ENCODE peak calls at places on chromosomes 13 and 19, in six cellular contexts. R, Z, T, S, P and B are unnamed samples.

GRCh38 chr13:48216204-48216711 is 16.7 kb upstream of the ITM2B start:
- DNase-seq in R (no peak), Z (no peak), T (no peak), S (no peak), P (no peak), B (no peak)

GRCh38 chr13:94431987-94432386 is 47.5 kb downstream of the DCT start:
- DNase-seq in R (no peak), Z (no peak), T (no peak), S (no peak), P (no peak), B (no peak)

GRCh38 chr19:57888494-57889231 is at the start of gene ZNF814:
- DNase-seq in R (peak), Z (peak), T (peak), S (peak), P (peak), B (no peak)

GRCh38 chr13:51613535-51613934 is 29.3 kb downstream of the WDFY2 start:
- DNase-seq in R (no peak), Z (no peak), T (no peak), S (no peak), P (no peak), B (no peak)

GRCh38 chr13:104461049-104461448 is 1394.8 kb upstream of the SLC10A2 start:
- DNase-seq in R (no peak), Z (no peak), T (no peak), S (no peak), P (no peak), B (no peak)

GRCh38 chr19:35963514-35963913 is 27.3 kb downstream of the LRFN3 start:
- DNase-seq in R (no peak), Z (no peak), T (no peak), S (no peak), P (peak), B (peak)

GRCh38 chr13:41211062-41211461 is 16.7 kb upstream of the KBTBD7 start:
- DNase-seq in R (no peak), Z (no peak), T (no peak), S (no peak), P (no peak), B (no peak)

GRCh38 chr19:55956431-55956830 is 8.8 kb downstream of the NLRP8 start:
- DNase-seq in R (no peak), Z (no peak), T (no peak), S (no peak), P (no peak), B (no peak)

GRCh38 chr13:23617551-23618014 is 47.4 kb downstream of the TNFRSF19 start:
- DNase-seq in R (no peak), Z (no peak), T (no peak), S (no peak), P (peak), B (no peak)

GRCh38 chr19:10952809-10953208 is 8.0 kb upstream of the SMARCA4 start:
- DNase-seq in R (no peak), Z (no peak), T (no peak), S (no peak), P (no peak), B (peak)

GRCh38 chr19:52398091-52398461 is 427 bp downstream of the ZNF528 start:
- DNase-seq in R (peak), Z (no peak), T (no peak), S (no peak), P (peak), B (no peak)

GRCh38 chr19:4018775-4019504 is 11.4 kb downstream of the PIAS4 start:
- DNase-seq in R (no peak), Z (no peak), T (no peak), S (no peak), P (no peak), B (no peak)

GRCh38 chr19:29245221-29245620 is 32.3 kb upstream of the UQCRFS1 start:
- DNase-seq in R (no peak), Z (no peak), T (no peak), S (peak), P (no peak), B (no peak)

GRCh38 chr19:39263912-39264305 is 4.3 kb upstream of the IFNL2 start:
- DNase-seq in R (no peak), Z (peak), T (no peak), S (no peak), P (no peak), B (no peak)

GRCh38 chr19:45164577-45165335 is 4.0 kb upstream of the NKPD1 start:
- DNase-seq in R (peak), Z (peak), T (no peak), S (no peak), P (peak), B (peak)

GRCh38 chr13:61286148-61286745 is 129.4 kb downstream of the PCDH20 start:
- DNase-seq in R (no peak), Z (no peak), T (no peak), S (no peak), P (no peak), B (no peak)
- TF ChIP-seq CTCF in R (no peak), Z (peak), T (no peak), S (no peak), P (no peak), B (no peak)

GRCh38 chr13:112069063-112069726 is 2.2 kb downstream of the SOX1 start:
- DNase-seq in R (no peak), Z (no peak), T (no peak), S (no peak), P (no peak), B (no peak)
- TF ChIP-seq CTCF in R (no peak), Z (no peak), T (no peak), S (no peak), P (no peak), B (no peak)

GRCh38 chr13:37608750-37609339 is 10.3 kb upstream of the POSTN start:
- DNase-seq in R (no peak), Z (no peak), T (no peak), S (no peak), P (peak), B (no peak)
- TF ChIP-seq CTCF in R (peak), Z (peak), T (peak), S (no peak), P (peak), B (no peak)

DNA sequence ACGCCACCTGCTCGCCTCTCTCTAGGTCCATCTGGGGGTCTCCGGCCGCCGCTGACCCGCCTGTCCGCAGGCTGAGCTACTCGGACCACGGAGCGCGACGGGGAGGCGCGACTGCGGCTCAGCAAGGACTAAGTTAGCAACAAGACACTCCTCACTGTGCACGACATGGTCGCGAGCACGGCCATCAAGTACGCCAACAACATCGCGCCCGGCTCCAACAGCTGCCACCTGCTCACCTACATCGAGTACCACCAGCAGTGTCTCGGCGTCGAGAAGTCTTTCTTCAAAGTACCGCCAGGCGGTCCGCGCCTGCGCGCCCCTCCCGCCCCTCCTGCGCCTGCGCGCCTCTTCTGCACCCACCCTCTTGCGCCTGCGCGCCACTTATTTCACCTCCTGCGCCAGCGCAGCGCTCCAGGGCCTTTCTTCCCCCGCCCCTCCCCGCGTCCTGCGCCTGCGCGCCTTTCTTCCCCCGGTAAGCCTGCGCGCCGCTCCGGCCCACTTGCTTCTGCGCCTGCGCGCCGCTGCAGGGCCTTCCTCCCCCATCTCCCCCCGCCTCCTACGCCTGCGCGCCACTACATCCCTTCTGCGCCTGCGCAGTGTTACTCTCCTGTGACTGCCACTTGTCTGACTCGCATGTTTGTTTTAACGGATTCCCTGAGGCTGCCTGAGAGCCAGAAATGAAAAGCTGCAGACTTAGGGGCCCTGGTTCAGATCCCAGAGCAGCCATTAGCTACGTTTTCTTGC is 63.9 kb downstream of the ACSBG2 start:
- DNase-seq in R (peak), Z (peak), T (peak), S (peak), P (peak), B (peak)
- TF ChIP-seq CTCF in R (peak), Z (peak), T (no peak), S (no peak), P (peak), B (no peak)

DNA sequence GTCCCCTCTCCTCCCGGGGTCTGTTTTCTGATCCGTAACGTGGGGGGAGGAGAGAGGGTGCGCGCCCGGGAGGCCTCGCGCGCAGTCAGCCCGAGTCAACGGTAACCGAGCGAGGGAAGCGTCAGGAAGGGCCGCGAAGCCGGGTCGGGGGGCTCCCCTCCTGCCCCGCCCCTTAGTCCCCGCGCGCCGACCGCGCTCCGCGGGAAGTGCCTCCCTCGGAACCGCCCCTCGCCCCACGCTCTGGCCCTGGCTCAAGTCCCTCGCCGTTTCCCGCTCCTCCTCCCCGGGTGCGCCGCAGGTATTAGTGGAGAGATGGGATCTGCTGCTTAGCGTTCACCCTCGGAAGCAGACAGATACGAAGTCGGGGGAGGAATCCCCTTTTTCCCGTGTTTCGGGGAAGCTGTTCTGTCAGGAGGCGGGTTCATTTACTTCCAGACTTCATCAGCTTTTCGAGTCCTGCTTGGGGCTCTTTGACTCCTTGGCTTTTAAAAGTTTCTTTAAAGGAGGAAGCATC is 770 bp downstream of the HNRNPM start:
- DNase-seq in R (peak), Z (peak), T (no peak), S (no peak), P (peak), B (peak)
- TF ChIP-seq CTCF in R (no peak), Z (no peak), T (no peak), S (no peak), P (no peak), B (no peak)

GRCh38 chr13:111165189-111165588 is 50.1 kb downstream of the ARHGEF7 start:
- DNase-seq in R (peak), Z (no peak), T (no peak), S (no peak), P (no peak), B (no peak)

GRCh38 chr13:111160648-111161047 is 45.5 kb downstream of the ARHGEF7 start:
- DNase-seq in R (no peak), Z (no peak), T (no peak), S (no peak), P (no peak), B (no peak)

GRCh38 chr13:111158136-111158805 is 43.2 kb downstream of the ARHGEF7 start:
- DNase-seq in R (no peak), Z (no peak), T (no peak), S (no peak), P (no peak), B (no peak)

GRCh38 chr13:111159362-111160320 is 44.5 kb downstream of the ARHGEF7 start:
- DNase-seq in R (no peak), Z (no peak), T (no peak), S (no peak), P (no peak), B (no peak)

GRCh38 chr13:111161601-111162600 is 46.8 kb downstream of the ARHGEF7 start:
- DNase-seq in R (no peak), Z (no peak), T (no peak), S (no peak), P (no peak), B (no peak)
- TF ChIP-seq CTCF in R (no peak), Z (no peak), T (no peak), S (no peak), P (no peak), B (no peak)